ENCODE peak calls at places on chromosomes 1 and 21, in six cellular contexts. H, V, Q, M, T and Z are unnamed samples. For H3K4me1, the result is how much of the 10 kb centered on the place peaks cover.

GRCh38 chr21:33684923-33685560 is 42.7 kb downstream of the ITSN1 start:
- DNase-seq in H (no peak), Q (no peak), V (no peak), T (no peak), M (no peak), Z (no peak)

GRCh38 chr1:221315330-221315729 is 426.6 kb downstream of the DUSP10 start:
- DNase-seq in Q (no peak), T (no peak), V (no peak), M (no peak), H (no peak), Z (peak)

GRCh38 chr21:29245104-29245643 is 53.5 kb upstream of the BACH1 start:
- DNase-seq in T (no peak), H (no peak), Q (no peak), V (no peak), M (no peak), Z (peak)

GRCh38 chr1:186220911-186221310 is 154.1 kb downstream of the TPR start:
- DNase-seq in Q (no peak), T (no peak), M (no peak), H (no peak), V (no peak), Z (no peak)

GRCh38 chr21:35649186-35649585 is 411.1 kb downstream of the SETD4 start:
- DNase-seq in Q (no peak), T (no peak), V (no peak), M (no peak), H (no peak), Z (peak)

GRCh38 chr21:45981154-45981606 is 390 bp upstream of the COL6A1 start:
- DNase-seq in Q (peak), T (peak), H (peak), M (peak), V (peak), Z (peak)

GRCh38 chr1:113007706-113008364 is 51.8 kb upstream of the SLC16A1 start:
- DNase-seq in T (no peak), Q (no peak), M (no peak), V (no peak), H (no peak), Z (no peak)

GRCh38 chr1:202029171-202029665 is 18.8 kb downstream of the ELF3 start:
- DNase-seq in T (no peak), Q (no peak), M (no peak), V (no peak), H (peak), Z (peak)

GRCh38 chr1:30801826-30802198 is 44.2 kb upstream of the LAPTM5 start:
- DNase-seq in T (peak), M (peak), Q (peak), H (peak), V (peak), Z (peak)

GRCh38 chr1:72623299-72623708 is 341.0 kb upstream of the NEGR1 start:
- DNase-seq in H (no peak), V (no peak), Q (no peak), T (no peak), M (peak), Z (peak)

GRCh38 chr1:110964400-110964903 is 730 bp upstream of the LRIF1 start:
- DNase-seq in H (no peak), V (no peak), M (no peak), Q (no peak), T (no peak), Z (no peak)

GRCh38 chr1:21058035-21058793 is 118.5 kb downstream of the EIF4G3 start:
- DNase-seq in H (no peak), M (no peak), V (no peak), T (no peak), Q (no peak), Z (no peak)

GRCh38 chr1:172790245-172790644 is 131.3 kb downstream of the FASLG start:
- DNase-seq in T (no peak), V (no peak), M (no peak), Q (no peak), H (no peak), Z (no peak)

GRCh38 chr1:39048745-39049370 is 22.7 kb downstream of the NDUFS5 start:
- DNase-seq in T (no peak), V (no peak), Q (no peak), H (no peak), M (no peak), Z (no peak)

GRCh38 chr1:196034080-196034706 is 574.0 kb downstream of the KCNT2 start:
- DNase-seq in T (no peak), Q (no peak), H (no peak), M (no peak), V (no peak), Z (no peak)

GRCh38 chr1:202056644-202057334 is 46.4 kb downstream of the ELF3 start:
- DNase-seq in M (peak), V (peak), T (no peak), Q (peak), H (peak), Z (no peak)

GRCh38 chr1:24096009-24096736 is 15.8 kb downstream of the MYOM3 start:
- DNase-seq in T (no peak), Q (no peak), M (no peak), H (peak), V (peak), Z (peak)

GRCh38 chr1:213399695-213400094 is 348.7 kb downstream of the RPS6KC1 start:
- DNase-seq in M (no peak), Q (no peak), V (peak), H (no peak), T (no peak), Z (no peak)

GRCh38 chr1:180787628-180788307 is 124.9 kb upstream of the KIAA1614 start:
- DNase-seq in M (no peak), T (no peak), H (no peak), Q (no peak), V (no peak), Z (no peak)

GRCh38 chr1:84077476-84078107 is 66.5 kb upstream of the PRKACB start:
- DNase-seq in Q (peak), T (peak), M (peak), V (peak), H (peak), Z (peak)

GRCh38 chr1:205812271-205812877 is 624 bp downstream of the SLC41A1 start:
- DNase-seq in M (peak), V (no peak), T (no peak), Q (no peak), H (peak), Z (peak)

GRCh38 chr1:180274221-180274620 is 44.2 kb downstream of the LHX4 start:
- DNase-seq in Q (no peak), M (no peak), H (no peak), T (no peak), V (no peak), Z (no peak)

GRCh38 chr1:205766570-205766969 is 8.7 kb downstream of the RAB29 start:
- DNase-seq in V (no peak), H (no peak), M (no peak), Q (no peak), T (no peak), Z (no peak)

GRCh38 chr1:216054593-216054992 is 368.7 kb downstream of the USH2A start:
- DNase-seq in H (no peak), T (no peak), Q (no peak), V (no peak), M (no peak), Z (no peak)

GRCh38 chr1:45617618-45618017 is 6.2 kb downstream of the CCDC17 start:
- DNase-seq in H (no peak), M (no peak), V (no peak), T (no peak), Q (no peak), Z (peak)

GRCh38 chr1:67626495-67627235 is 58.3 kb upstream of the GADD45A start:
- DNase-seq in T (no peak), H (no peak), Q (no peak), V (no peak), M (no peak), Z (peak)

GRCh38 chr1:38344705-38345104 is 298.1 kb upstream of the POU3F1 start:
- DNase-seq in T (no peak), H (no peak), V (no peak), M (no peak), Q (no peak), Z (no peak)

GRCh38 chr1:18711003-18711402 is 80.4 kb downstream of the PAX7 start:
- DNase-seq in M (no peak), V (no peak), T (no peak), Q (no peak), H (no peak), Z (no peak)

GRCh38 chr1:244163861-244164562 is 112.9 kb downstream of the ZBTB18 start:
- DNase-seq in Q (no peak), M (no peak), T (no peak), H (no peak), V (peak), Z (peak)

GRCh38 chr1:246141306-246141705 is 365.8 kb downstream of the SMYD3 start:
- DNase-seq in Q (no peak), T (no peak), M (no peak), H (no peak), V (no peak), Z (no peak)

GRCh38 chr1:10682449-10683365 is 113.7 kb downstream of the CASZ1 start:
- DNase-seq in V (no peak), T (no peak), M (no peak), H (no peak), Q (no peak), Z (no peak)
- H3K27ac ChIP-seq in V (peak), T (no peak), M (peak), H (peak), Q (peak), Z (no peak)

DNA sequence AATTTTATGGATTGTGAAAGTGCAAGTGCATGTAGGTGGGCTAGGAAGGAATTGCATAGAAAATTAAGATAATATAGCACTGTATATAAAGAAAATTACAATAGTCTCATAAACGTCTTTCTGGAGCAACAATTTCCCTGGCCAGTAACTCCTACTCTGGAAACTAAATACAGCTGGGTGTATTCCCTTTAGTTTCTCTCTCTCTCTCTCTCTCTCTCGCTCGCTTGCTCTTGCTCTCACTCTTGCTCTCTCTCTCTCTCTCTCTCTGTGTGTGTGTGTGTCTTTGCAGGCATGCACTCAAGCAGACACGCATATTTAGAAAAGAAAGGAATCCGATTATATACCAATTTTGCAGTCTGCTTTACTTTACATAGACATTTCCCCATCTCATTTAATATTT is 14.7 kb downstream of the S100A10 start:
- DNase-seq in Q (no peak), T (no peak), V (no peak), H (no peak), M (no peak), Z (no peak)
- H3K4me1 ChIP-seq in Q (under half), T (under half), V (under half), H (under half), M (under half), Z (under half)

DNA sequence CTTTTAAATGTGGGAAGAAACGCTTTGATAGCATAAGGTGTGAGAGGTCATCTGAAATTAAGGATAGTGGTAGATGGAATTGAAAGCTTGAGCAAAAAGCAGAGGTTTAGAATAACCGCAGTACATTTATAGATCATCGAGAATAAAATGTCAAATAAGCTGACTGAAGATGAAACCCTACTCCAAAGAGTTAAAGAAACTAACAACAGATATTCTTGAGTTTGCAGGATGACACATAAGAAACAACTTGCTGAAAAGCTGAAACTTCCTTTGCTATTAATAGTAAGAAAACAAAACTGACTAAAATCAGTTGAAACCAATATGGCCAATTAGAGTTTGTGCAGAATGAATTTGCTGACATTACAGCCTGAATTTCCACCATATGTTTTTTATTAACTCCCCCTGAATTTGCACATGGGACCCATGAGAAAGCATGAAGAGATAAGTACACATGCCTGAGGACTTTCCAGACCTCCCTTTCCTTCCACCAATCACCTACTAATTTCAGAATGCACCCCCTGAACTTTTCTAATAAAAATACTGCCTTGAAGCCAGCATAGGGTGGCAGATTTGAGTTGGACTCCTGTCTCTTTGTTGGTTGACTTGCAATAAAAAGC is 1.7 kb upstream of the C1orf185 start:
- DNase-seq in Q (no peak), V (no peak), M (no peak), H (no peak), T (no peak), Z (no peak)
- H3K27ac ChIP-seq in Q (no peak), V (no peak), M (no peak), H (no peak), T (no peak), Z (no peak)

GRCh38 chr21:38760762-38761155 is 45.0 kb upstream of the ETS2 start:
- DNase-seq in Q (no peak), H (no peak), M (no peak), V (no peak), T (no peak), Z (no peak)

GRCh38 chr21:38758815-38759214 is 46.9 kb upstream of the ETS2 start:
- DNase-seq in H (no peak), V (no peak), M (no peak), T (no peak), Q (no peak), Z (no peak)

GRCh38 chr21:38759286-38759872 is 46.4 kb upstream of the ETS2 start:
- DNase-seq in T (no peak), M (no peak), Q (no peak), H (no peak), V (no peak), Z (no peak)

GRCh38 chr21:38761531-38761930 is 44.2 kb upstream of the ETS2 start:
- DNase-seq in Q (no peak), H (no peak), M (no peak), T (no peak), V (no peak), Z (no peak)

DNA sequence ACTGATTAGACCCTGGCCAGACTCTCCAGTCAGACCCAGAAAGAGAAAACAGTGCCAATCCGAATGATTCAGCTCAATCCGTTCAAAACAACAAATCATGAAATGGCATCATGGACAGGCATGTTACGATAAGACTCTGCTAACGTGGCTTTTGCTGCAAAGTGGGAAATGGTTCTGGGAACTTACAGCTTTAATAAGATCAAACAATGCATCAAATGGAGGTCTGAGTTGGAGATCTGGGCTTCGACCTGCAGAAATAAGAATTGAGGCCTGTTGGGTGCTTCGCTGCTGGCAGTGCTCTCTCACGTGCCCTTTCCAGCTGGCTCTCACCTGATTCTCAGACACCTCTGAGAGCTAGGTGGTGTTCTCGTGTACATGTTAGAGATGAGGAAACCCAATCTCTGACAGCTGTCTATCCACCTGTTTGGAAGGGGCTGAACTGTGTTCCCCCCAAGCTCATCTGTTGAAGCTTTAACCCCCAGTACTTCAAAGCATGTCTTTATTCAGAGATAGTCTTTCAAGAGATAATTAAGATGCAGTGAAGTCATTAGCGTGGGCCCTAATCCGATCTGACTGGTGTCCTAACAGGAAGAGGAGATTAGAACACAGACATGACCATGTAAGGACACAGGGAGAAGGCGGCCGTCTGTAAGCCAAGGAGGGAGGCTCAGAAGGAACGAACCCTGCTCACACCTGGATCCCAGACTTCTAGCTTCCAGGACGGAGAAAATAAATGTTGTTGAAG is 45.5 kb upstream of the ETS2 start:
- DNase-seq in Q (no peak), M (no peak), T (no peak), H (no peak), V (no peak), Z (no peak)
- H3K4me1 ChIP-seq in Q (under half), M (under half), T (under half), H (under half), V (under half), Z (under half)

DNA sequence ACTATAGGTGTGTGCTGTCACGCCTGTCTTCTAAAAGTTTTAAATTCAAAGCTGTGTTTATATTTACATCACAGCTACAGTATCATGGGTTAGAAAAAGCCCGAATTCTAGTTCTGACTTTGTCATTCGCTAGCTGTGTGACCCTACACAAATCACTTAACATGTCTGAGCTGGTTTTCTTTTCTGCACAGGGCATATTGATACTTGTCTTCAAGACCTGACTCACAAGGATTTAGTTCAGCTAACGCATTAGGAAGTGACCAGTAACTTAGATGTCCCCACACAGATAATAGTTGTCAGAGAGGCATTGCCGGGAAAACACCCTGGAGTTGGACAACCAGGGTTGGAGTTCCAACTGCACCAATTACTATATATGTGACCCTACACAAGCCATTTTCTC is 25.9 kb downstream of the GIPC2 start:
- DNase-seq in H (no peak), M (no peak), T (no peak), V (no peak), Q (no peak), Z (no peak)
- H3K27ac ChIP-seq in H (no peak), M (no peak), T (no peak), V (peak), Q (no peak), Z (peak)

GRCh38 chr21:31659286-31660133 is at the start of gene SOD1:
- DNase-seq in H (peak), M (peak), Q (peak), T (peak), V (peak), Z (peak)
- H3K4me1 ChIP-seq in H (under half), M (under half), Q (under half), T (under half), V (half or more), Z (under half)

DNA sequence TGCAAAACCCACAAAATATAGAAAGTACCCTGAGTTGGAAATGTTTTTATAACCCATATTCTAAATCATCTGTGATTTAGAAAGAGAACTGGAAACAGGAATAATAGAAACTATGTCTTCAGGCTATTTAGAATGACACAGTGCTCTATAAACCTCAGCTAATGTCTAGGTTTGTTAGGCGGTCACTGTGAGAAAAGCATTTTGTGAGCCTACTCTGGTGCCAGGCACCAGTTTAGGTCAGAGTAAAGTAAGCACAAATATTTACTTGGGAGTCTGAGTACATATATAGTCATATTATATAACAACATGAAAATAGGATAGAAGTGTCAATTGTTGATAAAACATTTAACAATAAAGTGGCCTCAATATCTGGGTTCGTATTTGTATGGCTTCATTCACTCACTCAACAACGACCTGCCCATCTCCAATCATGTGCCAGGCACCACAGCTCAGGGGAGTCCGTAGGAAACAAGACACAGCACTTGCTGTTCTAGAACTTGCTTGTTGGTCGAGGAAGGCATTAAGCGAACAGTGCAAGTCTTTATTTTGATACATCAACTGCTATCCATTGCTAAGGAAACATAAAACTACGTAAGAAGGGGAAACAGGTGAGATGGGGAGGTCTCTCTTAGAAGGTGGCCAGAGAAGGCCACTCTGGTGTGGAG is 37.2 kb downstream of the GNB1 start:
- DNase-seq in V (no peak), M (no peak), Q (no peak), T (no peak), H (no peak), Z (peak)
- H3K27ac ChIP-seq in V (no peak), M (peak), Q (no peak), T (no peak), H (no peak), Z (peak)